ENCODE peak calls at places on chromosomes 11 and 22, in eight cellular contexts. Y is GM12878, G is mesendoderm, H is neuronal stem cell, S is fibroblast of lung, N is IMR-90, P is SK-N-SH, D is astrocyte. A is an unnamed sample.

GRCh38 chr22:44379817-44380560 is 67.2 kb upstream of the SHISAL1 start:
- DNase-seq in Y (no peak), G (no peak), H (no peak), S (no peak), N (no peak), P (no peak), D (no peak), A (no peak)

GRCh38 chr22:31871475-31871874 is 72.9 kb upstream of the YWHAH start:
- DNase-seq in Y (no peak), G (no peak), H (no peak), S (no peak), N (no peak), P (no peak), D (no peak), A (no peak)

GRCh38 chr11:17475666-17476316 is 854 bp downstream of the ABCC8 start:
- DNase-seq in Y (no peak), G (peak), H (no peak), S (no peak), N (no peak), P (peak), D (no peak), A (no peak)

GRCh38 chr22:41574847-41575381 is 14.1 kb downstream of the CSDC2 start:
- DNase-seq in Y (no peak), G (no peak), H (no peak), S (no peak), N (peak), P (no peak), D (no peak), A (no peak)

GRCh38 chr11:113311536-113311935 is 2.8 kb upstream of the TTC12 start:
- DNase-seq in Y (no peak), G (no peak), H (no peak), S (peak), N (peak), P (no peak), D (peak), A (no peak)

GRCh38 chr11:130198292-130198691 is 38.7 kb downstream of the ST14 start:
- DNase-seq in Y (no peak), G (no peak), H (no peak), S (no peak), N (no peak), P (no peak), D (no peak), A (no peak)

GRCh38 chr11:43689167-43689566 is 8.6 kb downstream of the HSD17B12 start:
- DNase-seq in Y (no peak), G (no peak), H (no peak), S (no peak), N (no peak), P (no peak), D (no peak), A (no peak)

GRCh38 chr22:17121235-17122195 is at the start of gene TMEM121B:
- DNase-seq in Y (no peak), G (peak), H (peak), S (peak), N (peak), P (peak), D (peak), A (no peak)

GRCh38 chr11:63610604-63611394 is 3.4 kb downstream of the PLAAT3 start:
- DNase-seq in Y (no peak), G (peak), H (no peak), S (no peak), N (no peak), P (no peak), D (peak), A (no peak)

GRCh38 chr11:19311306-19312030 is 70.7 kb upstream of the E2F8 start:
- DNase-seq in Y (peak), G (peak), H (peak), S (peak), N (peak), P (peak), D (peak), A (no peak)

GRCh38 chr11:69126286-69126685 is 29.4 kb upstream of the SMIM38 start:
- DNase-seq in Y (no peak), G (no peak), H (no peak), S (no peak), N (no peak), P (peak), D (no peak), A (no peak)

GRCh38 chr11:28505216-28505615 is 397.0 kb downstream of the METTL15 start:
- DNase-seq in Y (no peak), G (no peak), H (no peak), S (no peak), N (no peak), P (no peak), D (no peak), A (no peak)

GRCh38 chr11:86952933-86953637 is 2.1 kb downstream of the FZD4 start:
- DNase-seq in Y (no peak), G (no peak), H (no peak), S (peak), N (peak), P (no peak), D (peak), A (no peak)

GRCh38 chr11:85672111-85672875 is 7.4 kb upstream of the CREBZF start:
- DNase-seq in Y (no peak), G (no peak), H (no peak), S (no peak), N (no peak), P (no peak), D (no peak), A (no peak)

GRCh38 chr22:30287626-30288413 is 1.5 kb downstream of the CASTOR1 start:
- DNase-seq in Y (no peak), G (peak), H (peak), S (peak), N (peak), P (peak), D (peak), A (peak)

GRCh38 chr11:108973402-108974119 is 308.7 kb downstream of the DDX10 start:
- DNase-seq in Y (no peak), G (peak), H (no peak), S (peak), N (peak), P (no peak), D (peak), A (peak)
- H3K4me2 ChIP-seq in Y (no peak), G (no peak), H (no peak), S (no peak), N (no peak), P (peak), D (peak), A (peak)

GRCh38 chr11:1270476-1270875 is 39.0 kb downstream of the TOLLIP start:
- DNase-seq in Y (no peak), G (no peak), H (no peak), S (no peak), N (no peak), P (no peak), D (no peak), A (no peak)
- H3K4me2 ChIP-seq in Y (no peak), G (no peak), H (no peak), S (no peak), N (no peak), P (no peak), D (no peak), A (no peak)

DNA sequence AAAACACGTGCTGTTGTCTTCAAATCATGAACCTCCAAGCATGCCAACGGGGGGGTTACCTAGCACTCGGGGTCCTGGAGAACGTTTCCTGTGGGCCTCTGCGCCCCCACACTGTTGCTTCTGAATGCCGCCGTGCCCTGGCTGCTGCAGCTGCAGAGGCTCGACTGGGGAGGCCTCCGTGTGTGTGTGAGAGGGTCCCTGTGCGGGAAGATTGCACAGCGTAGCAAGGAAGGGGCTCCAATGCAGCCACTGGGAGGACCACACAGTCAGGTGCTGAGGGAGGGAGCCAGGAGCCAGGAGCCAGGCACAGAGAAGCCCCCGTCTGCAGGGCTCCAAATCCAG is 1322.3 kb downstream of the TBC1D22A start:
- DNase-seq in Y (no peak), G (no peak), H (no peak), S (no peak), N (no peak), P (no peak), D (no peak), A (no peak)
- H3K4me2 ChIP-seq in Y (peak), G (no peak), H (no peak), S (no peak), N (no peak), P (no peak), D (no peak), A (no peak)

GRCh38 chr11:126468102-126468521 is 112.6 kb downstream of the ST3GAL4 start:
- DNase-seq in Y (no peak), G (no peak), H (no peak), S (no peak), N (no peak), P (no peak), D (no peak), A (no peak)
- H3K4me2 ChIP-seq in Y (no peak), G (no peak), H (no peak), S (no peak), N (no peak), P (no peak), D (no peak), A (no peak)

GRCh38 chr11:1044160-1044559 is 7.6 kb upstream of the MUC6 start:
- DNase-seq in Y (no peak), G (no peak), H (no peak), S (no peak), N (no peak), P (no peak), D (no peak), A (no peak)
- H3K4me2 ChIP-seq in Y (no peak), G (no peak), H (no peak), S (no peak), N (no peak), P (no peak), D (no peak), A (no peak)

GRCh38 chr22:38963872-38964271 is 6.5 kb downstream of the APOBEC3A start:
- DNase-seq in Y (no peak), G (no peak), H (no peak), S (no peak), N (no peak), P (no peak), D (no peak), A (no peak)
- H3K4me2 ChIP-seq in Y (no peak), G (no peak), H (no peak), S (no peak), N (no peak), P (no peak), D (no peak), A (no peak)

GRCh38 chr11:33900159-33900855 is 8.4 kb upstream of the LMO2 start:
- DNase-seq in Y (no peak), G (no peak), H (no peak), S (no peak), N (no peak), P (no peak), D (no peak), A (no peak)
- H3K4me2 ChIP-seq in Y (peak), G (no peak), H (no peak), S (no peak), N (no peak), P (no peak), D (no peak), A (no peak)

GRCh38 chr11:66183581-66184048 is 84.8 kb upstream of the RAB1B start:
- DNase-seq in Y (no peak), G (peak), H (no peak), S (no peak), N (no peak), P (no peak), D (no peak), A (no peak)

GRCh38 chr11:66178183-66178582 is 90.3 kb upstream of the RAB1B start:
- DNase-seq in Y (no peak), G (no peak), H (no peak), S (no peak), N (no peak), P (no peak), D (no peak), A (no peak)

GRCh38 chr11:66181632-66182345 is 86.7 kb upstream of the RAB1B start:
- DNase-seq in Y (no peak), G (no peak), H (no peak), S (no peak), N (no peak), P (no peak), D (no peak), A (no peak)

GRCh38 chr11:66176650-66177049 is 91.8 kb upstream of the RAB1B start:
- DNase-seq in Y (no peak), G (peak), H (no peak), S (no peak), N (no peak), P (no peak), D (no peak), A (peak)

GRCh38 chr11:66178871-66179270 is 89.6 kb upstream of the RAB1B start:
- DNase-seq in Y (no peak), G (no peak), H (no peak), S (no peak), N (no peak), P (no peak), D (no peak), A (no peak)
- H3K4me2 ChIP-seq in Y (peak), G (no peak), H (no peak), S (no peak), N (no peak), P (no peak), D (no peak), A (no peak)

A was measured in keratinocyte.